ENCODE peak calls at places on chromosome 20, in ten cellular contexts. J is tibial nerve, Y is stomach, B is A549, K is H1, P is ovary, V is transverse colon, D is K562, A is upper lobe of left lung, X is HepG2. M is an unnamed sample.

GRCh38 chr20:22686097-22686496 is 101.7 kb upstream of the FOXA2 start:
- DNase-seq in J (no peak), Y (peak), B (peak), K (peak), P (no peak), V (peak), D (peak), A (peak), X (peak), M (no peak)

GRCh38 chr20:37356961-37357371 is 11.0 kb downstream of the SRC start:
- DNase-seq in J (no peak), Y (no peak), B (no peak), K (no peak), P (no peak), V (no peak), D (no peak), A (peak), X (no peak), M (peak)

GRCh38 chr20:5727018-5727515 is 23.1 kb upstream of the SHLD1 start:
- DNase-seq in J (no peak), Y (no peak), B (peak), K (no peak), P (no peak), V (no peak), D (no peak), A (no peak), X (no peak), M (no peak)

GRCh38 chr20:208937-209566 is 18.0 kb upstream of the DEFB129 start:
- DNase-seq in J (no peak), Y (no peak), B (peak), K (no peak), P (no peak), V (no peak), D (peak), A (no peak), X (peak), M (no peak)

GRCh38 chr20:53304146-53304545 is 289.5 kb downstream of the ZNF217 start:
- DNase-seq in J (no peak), Y (no peak), B (no peak), K (no peak), P (no peak), V (no peak), D (no peak), A (no peak), X (no peak), M (no peak)

GRCh38 chr20:16729080-16729479 is 746 bp upstream of the SNRPB2 start:
- DNase-seq in J (no peak), Y (no peak), B (no peak), K (no peak), P (no peak), V (no peak), D (no peak), A (no peak), X (no peak), M (no peak)

GRCh38 chr20:916125-916799 is at the start of gene ANGPT4:
- DNase-seq in J (no peak), Y (no peak), B (no peak), K (no peak), P (peak), V (no peak), D (no peak), A (no peak), X (no peak), M (no peak)

GRCh38 chr20:32999603-33000250 is 4.5 kb downstream of the SUN5 start:
- DNase-seq in J (no peak), Y (no peak), B (no peak), K (no peak), P (no peak), V (no peak), D (no peak), A (no peak), X (peak), M (no peak)

GRCh38 chr20:17059465-17059864 is 167.4 kb upstream of the PCSK2 start:
- DNase-seq in J (no peak), Y (no peak), B (peak), K (no peak), P (no peak), V (no peak), D (no peak), A (peak), X (no peak), M (no peak)

GRCh38 chr20:50595433-50595895 is 85.3 kb downstream of the PTPN1 start:
- DNase-seq in J (no peak), Y (no peak), B (no peak), K (no peak), P (no peak), V (no peak), D (no peak), A (no peak), X (no peak), M (no peak)

GRCh38 chr20:36569847-36570429 is 3.5 kb upstream of the TGIF2 start:
- DNase-seq in J (no peak), Y (no peak), B (no peak), K (no peak), P (no peak), V (no peak), D (no peak), A (no peak), X (no peak), M (no peak)

GRCh38 chr20:3755814-3756480 is 11.6 kb downstream of the ADISSP start:
- DNase-seq in J (no peak), Y (no peak), B (no peak), K (no peak), P (no peak), V (no peak), D (no peak), A (no peak), X (no peak), M (no peak)

GRCh38 chr20:44728835-44729342 is 13.7 kb downstream of the CCN5 start:
- DNase-seq in J (no peak), Y (peak), B (peak), K (peak), P (no peak), V (no peak), D (no peak), A (peak), X (no peak), M (peak)

GRCh38 chr20:40810336-40810735 is 121.3 kb upstream of the MAFB start:
- DNase-seq in J (no peak), Y (no peak), B (no peak), K (no peak), P (no peak), V (no peak), D (no peak), A (no peak), X (no peak), M (no peak)

GRCh38 chr20:52226370-52226769 is 34.8 kb upstream of the ZFP64 start:
- DNase-seq in J (no peak), Y (no peak), B (no peak), K (no peak), P (no peak), V (no peak), D (no peak), A (no peak), X (peak), M (no peak)
- TF ChIP-seq EP300 in J (no peak), Y (no peak), B (no peak), K (no peak), P (no peak), V (no peak), D (no peak), A (no peak), X (no peak), M (no peak)

GRCh38 chr20:57656252-57656820 is 36.1 kb upstream of the ZBP1 start:
- DNase-seq in J (no peak), Y (peak), B (no peak), K (peak), P (peak), V (no peak), D (no peak), A (peak), X (no peak), M (peak)
- TF ChIP-seq EP300 in J (no peak), Y (no peak), B (no peak), K (no peak), P (no peak), V (no peak), D (no peak), A (no peak), X (no peak), M (no peak)

GRCh38 chr20:61968036-61968810 is 97.5 kb downstream of the TAF4 start:
- DNase-seq in J (no peak), Y (no peak), B (no peak), K (peak), P (no peak), V (no peak), D (no peak), A (no peak), X (no peak), M (peak)
- TF ChIP-seq EP300 in J (no peak), Y (no peak), B (no peak), K (no peak), P (no peak), V (no peak), D (no peak), A (no peak), X (no peak), M (no peak)

GRCh38 chr20:47662483-47663353 is 122.6 kb downstream of the SULF2 start:
- DNase-seq in J (no peak), Y (no peak), B (no peak), K (no peak), P (no peak), V (no peak), D (no peak), A (no peak), X (no peak), M (no peak)
- TF ChIP-seq EP300 in J (no peak), Y (no peak), B (no peak), K (no peak), P (no peak), V (no peak), D (no peak), A (no peak), X (no peak), M (no peak)

GRCh38 chr20:25510202-25510601 is 75.1 kb downstream of the NINL start:
- DNase-seq in J (no peak), Y (no peak), B (no peak), K (no peak), P (no peak), V (no peak), D (no peak), A (no peak), X (no peak), M (no peak)

GRCh38 chr20:25509084-25509483 is 76.2 kb downstream of the NINL start:
- DNase-seq in J (no peak), Y (no peak), B (no peak), K (no peak), P (no peak), V (no peak), D (no peak), A (no peak), X (no peak), M (no peak)

GRCh38 chr20:25510721-25511120 is 74.6 kb downstream of the NINL start:
- DNase-seq in J (no peak), Y (no peak), B (no peak), K (no peak), P (no peak), V (no peak), D (no peak), A (no peak), X (no peak), M (no peak)

GRCh38 chr20:25512709-25513108 is 72.6 kb downstream of the NINL start:
- DNase-seq in J (no peak), Y (no peak), B (no peak), K (no peak), P (no peak), V (no peak), D (no peak), A (no peak), X (no peak), M (no peak)

GRCh38 chr20:25511183-25511582 is 74.1 kb downstream of the NINL start:
- DNase-seq in J (no peak), Y (no peak), B (no peak), K (no peak), P (no peak), V (no peak), D (no peak), A (no peak), X (no peak), M (no peak)
- TF ChIP-seq EP300 in J (no peak), Y (no peak), B (no peak), K (no peak), P (no peak), V (no peak), D (no peak), A (no peak), X (no peak), M (no peak)

DNA sequence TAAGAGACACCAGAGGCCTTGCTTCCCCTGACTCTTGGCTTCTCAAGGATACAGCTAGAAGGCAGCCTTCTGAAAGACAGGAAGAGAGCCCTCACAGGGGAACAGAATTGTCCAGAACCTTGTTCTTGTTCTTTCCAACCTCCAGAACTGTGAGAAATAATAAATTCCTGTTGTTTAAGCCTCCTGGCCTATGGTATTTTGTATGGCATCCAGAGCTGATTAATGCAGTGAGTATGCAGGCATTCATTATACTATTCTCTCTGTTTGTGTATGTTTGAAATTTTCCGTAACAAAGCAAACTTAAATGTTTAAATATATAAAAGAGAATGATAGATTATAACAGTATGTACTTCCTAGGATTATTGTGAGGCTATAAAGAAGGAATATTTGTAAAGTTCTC is 903.4 kb upstream of the FLRT3 start:
- DNase-seq in J (no peak), Y (no peak), B (no peak), K (no peak), P (no peak), V (no peak), D (no peak), A (no peak), X (no peak), M (no peak)
- TF ChIP-seq EP300 in J (no peak), Y (no peak), B (no peak), K (no peak), P (no peak), V (no peak), D (no peak), A (no peak), X (no peak), M (no peak)

GRCh38 chr20:10213526-10213925 is 5.1 kb upstream of the SNAP25 start:
- DNase-seq in J (no peak), Y (no peak), B (no peak), K (no peak), P (no peak), V (no peak), D (no peak), A (no peak), X (no peak), M (no peak)

GRCh38 chr20:10209091-10209490 is 9.5 kb upstream of the SNAP25 start:
- DNase-seq in J (no peak), Y (no peak), B (no peak), K (no peak), P (no peak), V (no peak), D (no peak), A (no peak), X (no peak), M (no peak)
- TF ChIP-seq EP300 in J (no peak), Y (no peak), B (no peak), K (no peak), P (no peak), V (no peak), D (no peak), A (no peak), X (no peak), M (no peak)

GRCh38 chr20:8205996-8206395 is 73.9 kb downstream of the PLCB1 start:
- DNase-seq in J (no peak), Y (no peak), B (peak), K (no peak), P (no peak), V (no peak), D (no peak), A (no peak), X (peak), M (no peak)

GRCh38 chr20:8212286-8212685 is 80.2 kb downstream of the PLCB1 start:
- DNase-seq in J (no peak), Y (no peak), B (no peak), K (no peak), P (no peak), V (no peak), D (no peak), A (no peak), X (no peak), M (no peak)

GRCh38 chr20:8213270-8213669 is 81.2 kb downstream of the PLCB1 start:
- DNase-seq in J (no peak), Y (no peak), B (no peak), K (no peak), P (no peak), V (no peak), D (no peak), A (no peak), X (no peak), M (no peak)

GRCh38 chr20:8210749-8211148 is 78.7 kb downstream of the PLCB1 start:
- DNase-seq in J (no peak), Y (no peak), B (no peak), K (no peak), P (no peak), V (no peak), D (no peak), A (no peak), X (no peak), M (no peak)

DNA sequence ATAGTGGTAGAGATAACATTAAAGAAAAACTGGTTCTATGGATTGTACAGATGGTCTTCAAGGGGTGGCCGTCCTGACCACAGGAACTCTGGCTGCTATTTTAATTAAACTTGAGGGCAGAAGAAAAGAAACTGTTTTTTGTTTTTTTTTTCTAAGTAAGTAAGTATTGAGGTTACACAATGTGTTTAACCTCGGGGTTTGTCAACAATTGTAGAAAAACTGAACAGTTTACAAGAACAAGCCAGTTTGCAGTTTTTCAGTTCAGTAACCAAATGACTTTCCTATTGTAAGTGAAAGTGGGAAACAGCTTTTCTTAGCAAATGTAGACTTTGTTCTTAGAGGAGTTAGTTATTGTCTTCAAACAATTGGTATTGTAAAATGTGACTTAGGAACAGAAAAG is 77.0 kb downstream of the PLCB1 start:
- DNase-seq in J (no peak), Y (no peak), B (no peak), K (no peak), P (no peak), V (no peak), D (no peak), A (no peak), X (no peak), M (no peak)
- TF ChIP-seq EP300 in J (no peak), Y (no peak), B (no peak), K (no peak), P (no peak), V (no peak), D (no peak), A (no peak), X (no peak), M (no peak)

M was measured in sigmoid colon.